ENCODE peak calls at places on chromosomes 1 and 21, in four cellular contexts. Z, D, O and X are unnamed samples.

GRCh38 chr1:10694274-10694632 is 102.2 kb downstream of the CASZ1 start:
- DNase-seq in Z (peak), D (peak), O (no peak), X (no peak)

GRCh38 chr1:92487078-92487605 is 417 bp upstream of the GFI1 start:
- DNase-seq in Z (no peak), D (no peak), O (no peak), X (no peak)

GRCh38 chr1:228336308-228337030 is 70.2 kb downstream of the TRIM11 start:
- DNase-seq in Z (no peak), D (no peak), O (no peak), X (no peak)

GRCh38 chr1:201578008-201578888 is 39.3 kb downstream of the NAV1 start:
- DNase-seq in Z (no peak), D (no peak), O (no peak), X (no peak)

GRCh38 chr1:54337034-54337433 is 69.2 kb downstream of the SSBP3 start:
- DNase-seq in Z (no peak), D (no peak), O (no peak), X (no peak)

GRCh38 chr1:116521186-116521585 is 49.6 kb downstream of the CD58 start:
- DNase-seq in Z (no peak), D (no peak), O (peak), X (peak)

GRCh38 chr1:10622896-10623295 is 148.1 kb downstream of the PEX14 start:
- DNase-seq in Z (no peak), D (no peak), O (no peak), X (no peak)

GRCh38 chr1:200660719-200661118 is 9.0 kb downstream of the DDX59 start:
- DNase-seq in Z (no peak), D (no peak), O (no peak), X (no peak)

GRCh38 chr1:171983584-171983983 is 142.3 kb downstream of the DNM3 start:
- DNase-seq in Z (peak), D (no peak), O (no peak), X (peak)

GRCh38 chr1:205538211-205538840 is 33.9 kb downstream of the CDK18 start:
- DNase-seq in Z (no peak), D (peak), O (no peak), X (peak)

GRCh38 chr1:81340258-81340657 is 460.5 kb upstream of the ADGRL2 start:
- DNase-seq in Z (no peak), D (no peak), O (no peak), X (no peak)

GRCh38 chr21:41663805-41664788 is 102.8 kb downstream of the RIPK4 start:
- DNase-seq in Z (peak), D (no peak), O (no peak), X (no peak)

GRCh38 chr1:39158330-39159086 is 46.0 kb upstream of the MACF1 start:
- DNase-seq in Z (peak), D (peak), O (no peak), X (no peak)

GRCh38 chr21:27429612-27430361 is 462.9 kb upstream of the ADAMTS5 start:
- DNase-seq in Z (no peak), D (no peak), O (peak), X (peak)

GRCh38 chr1:165898837-165899236 is 71.4 kb downstream of the UCK2 start:
- DNase-seq in Z (peak), D (no peak), O (peak), X (peak)

GRCh38 chr1:156421939-156422601 is 53.1 kb downstream of the RHBG start:
- DNase-seq in Z (no peak), D (peak), O (no peak), X (no peak)

GRCh38 chr1:246142320-246142893 is 364.7 kb downstream of the SMYD3 start:
- DNase-seq in Z (peak), D (no peak), O (peak), X (peak)

GRCh38 chr1:34362949-34363348 is 186.2 kb downstream of the C1orf94 start:
- DNase-seq in Z (no peak), D (no peak), O (no peak), X (no peak)

GRCh38 chr1:21294266-21295058 is 4.2 kb upstream of the ECE1 start:
- DNase-seq in Z (no peak), D (no peak), O (no peak), X (no peak)

GRCh38 chr1:222417264-222417663 is 130.6 kb downstream of the HHIPL2 start:
- DNase-seq in Z (no peak), D (no peak), O (no peak), X (no peak)

GRCh38 chr1:154621875-154622274 is 13.9 kb upstream of the ADAR start:
- DNase-seq in Z (no peak), D (no peak), O (no peak), X (no peak)

GRCh38 chr1:210269981-210270380 is 37.4 kb downstream of the SERTAD4 start:
- DNase-seq in Z (no peak), D (no peak), O (no peak), X (no peak)

GRCh38 chr1:223708001-223708359 is 4.4 kb upstream of the CAPN2 start:
- DNase-seq in Z (peak), D (no peak), O (no peak), X (no peak)

GRCh38 chr21:42062543-42063022 is 8.5 kb upstream of the UMODL1 start:
- DNase-seq in Z (no peak), D (no peak), O (no peak), X (no peak)

GRCh38 chr1:15426492-15427279 is 11.6 kb upstream of the CTRC start:
- DNase-seq in Z (peak), D (no peak), O (no peak), X (no peak)

DNA sequence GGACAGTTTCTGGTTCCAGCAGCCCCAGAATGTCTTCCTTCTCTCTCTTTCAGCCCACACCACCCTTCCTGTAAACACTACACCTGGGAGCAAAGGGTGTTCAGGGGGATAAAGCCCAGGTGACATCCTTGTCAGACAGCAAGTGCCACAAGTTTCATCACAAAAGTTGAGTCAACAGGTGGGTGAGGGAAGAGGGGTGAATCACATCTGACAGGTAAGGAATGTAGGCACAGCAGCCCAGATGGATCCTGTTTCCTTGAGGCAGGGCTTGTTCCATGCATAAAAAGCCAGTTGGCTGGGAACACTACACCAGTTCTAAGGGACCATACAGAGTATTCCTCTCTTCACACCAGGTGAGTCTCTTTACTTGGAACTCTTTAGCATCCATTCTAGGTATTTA is at the start of gene SPRR1B:
- DNase-seq in Z (no peak), D (no peak), O (no peak), X (no peak)
- H3K4me3 ChIP-seq in Z (no peak), D (no peak), O (no peak), X (no peak)

DNA sequence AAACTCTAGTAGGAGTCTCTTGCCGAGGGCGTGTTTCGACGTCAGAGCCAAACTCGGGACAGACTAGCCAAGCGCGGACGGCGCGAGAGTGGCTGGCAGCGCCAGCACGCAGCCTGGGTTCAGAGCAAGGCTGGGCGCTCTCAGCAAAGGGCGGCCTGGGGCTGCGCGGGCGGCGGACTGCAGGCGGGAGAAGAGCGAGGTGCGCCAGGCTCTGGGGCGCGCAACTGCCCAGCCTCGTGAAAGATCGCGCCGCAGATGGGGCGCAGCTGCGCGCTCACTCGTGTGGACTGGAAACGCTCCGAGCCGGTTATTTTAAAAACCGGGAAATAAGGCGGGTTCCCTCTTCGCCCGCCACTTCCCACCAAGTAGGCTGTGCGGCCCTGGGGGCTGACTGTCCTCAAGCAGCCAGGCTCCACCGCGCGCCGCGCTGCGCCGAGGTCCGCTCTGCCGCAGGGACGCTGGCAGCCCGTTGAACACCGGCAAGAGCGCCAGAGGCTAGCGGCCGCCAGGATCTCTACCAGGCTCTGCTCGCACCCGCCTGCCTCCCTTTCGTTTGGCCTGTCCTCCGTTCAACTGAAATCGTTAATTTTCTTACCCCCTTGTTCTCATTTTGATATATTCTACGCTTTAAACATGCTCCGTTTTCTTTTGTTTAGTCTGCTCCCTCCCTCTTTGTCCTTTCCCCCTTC is 2.4 kb downstream of the ALX3 start:
- DNase-seq in Z (no peak), D (peak), O (no peak), X (no peak)
- H3K4me3 ChIP-seq in Z (no peak), D (peak), O (no peak), X (no peak)

DNA sequence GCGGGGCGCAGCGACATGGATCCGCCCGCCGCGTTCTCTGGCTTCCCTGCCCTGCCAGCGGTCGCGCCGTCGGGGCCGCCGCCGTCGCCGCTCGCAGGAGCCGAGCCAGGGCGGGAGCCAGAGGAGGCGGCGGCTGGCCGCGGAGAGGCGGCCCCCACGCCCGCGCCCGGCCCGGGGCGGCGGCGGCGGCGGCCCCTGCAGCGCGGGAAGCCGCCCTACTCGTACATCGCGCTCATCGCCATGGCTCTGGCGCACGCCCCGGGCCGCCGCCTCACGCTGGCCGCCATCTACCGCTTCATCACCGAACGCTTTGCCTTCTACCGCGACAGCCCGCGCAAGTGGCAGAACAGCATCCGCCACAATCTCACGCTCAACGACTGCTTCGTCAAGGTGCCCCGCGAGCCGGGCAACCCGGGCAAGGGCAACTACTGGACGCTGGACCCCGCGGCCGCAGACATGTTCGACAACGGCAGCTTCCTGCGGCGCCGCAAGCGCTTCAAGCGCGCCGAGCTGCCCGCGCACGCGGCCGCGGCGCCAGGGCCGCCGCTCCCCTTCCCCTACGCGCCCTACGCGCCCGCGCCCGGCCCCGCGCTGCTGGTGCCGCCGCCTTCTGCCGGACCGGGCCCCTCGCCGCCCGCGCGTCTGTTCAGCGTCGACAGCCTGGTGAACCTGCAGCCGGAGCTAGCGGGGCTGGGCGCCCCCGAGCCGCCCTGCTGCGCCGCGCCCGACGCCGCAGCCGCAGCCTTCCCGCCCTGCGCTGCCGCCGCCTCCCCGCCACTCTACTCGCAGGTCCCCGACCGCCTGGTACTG is 439 bp downstream of the FOXE3 start:
- DNase-seq in Z (no peak), D (peak), O (no peak), X (no peak)
- H3K4me3 ChIP-seq in Z (peak), D (peak), O (peak), X (peak)

GRCh38 chr21:39196838-39197237 is 13.6 kb upstream of the PSMG1 start:
- DNase-seq in Z (no peak), D (no peak), O (no peak), X (no peak)

GRCh38 chr21:39193380-39193779 is 10.1 kb upstream of the PSMG1 start:
- DNase-seq in Z (no peak), D (no peak), O (no peak), X (no peak)

GRCh38 chr21:39196310-39196709 is 13.1 kb upstream of the PSMG1 start:
- DNase-seq in Z (no peak), D (no peak), O (no peak), X (no peak)

DNA sequence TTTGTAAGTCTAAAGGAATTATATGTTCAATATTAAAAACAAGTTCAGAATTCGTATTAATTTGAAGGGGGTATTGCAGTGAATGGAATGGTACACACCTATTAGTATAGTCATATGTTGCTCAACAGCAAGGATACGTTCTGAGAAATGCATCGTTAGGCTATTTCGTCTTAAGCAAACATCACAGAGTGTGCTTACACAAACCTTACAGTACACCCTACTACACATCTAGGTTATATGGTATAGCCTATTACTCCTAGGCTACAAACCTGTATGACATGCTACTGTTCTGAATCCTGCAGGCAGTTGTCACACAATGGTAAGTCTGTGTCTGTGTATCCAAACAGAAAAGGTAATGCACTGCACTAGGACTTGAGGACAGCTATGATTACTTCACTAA is 14.2 kb upstream of the PSMG1 start:
- DNase-seq in Z (no peak), D (no peak), O (no peak), X (no peak)
- H3K4me3 ChIP-seq in Z (no peak), D (no peak), O (no peak), X (no peak)

DNA sequence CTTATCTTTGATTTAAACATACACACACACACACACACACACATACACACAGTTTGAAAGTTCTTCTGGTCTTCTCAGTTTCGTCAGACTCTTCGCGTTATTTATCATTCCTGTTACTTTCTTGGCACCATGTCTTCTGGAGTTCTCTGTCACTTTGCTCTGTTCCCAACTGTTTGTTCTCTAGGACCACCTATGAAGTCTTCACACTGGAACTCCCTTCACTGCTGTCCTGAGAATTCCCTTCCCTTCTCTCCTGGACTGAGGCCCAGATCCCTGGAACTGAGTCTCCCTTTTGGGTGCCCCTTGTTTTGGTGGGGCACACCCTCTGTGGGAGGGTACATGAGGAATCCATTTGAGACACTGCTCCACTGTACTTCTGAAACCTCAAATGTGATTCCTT is 30.5 kb downstream of the ALG14 start:
- DNase-seq in Z (no peak), D (no peak), O (no peak), X (peak)
- H3K4me3 ChIP-seq in Z (no peak), D (no peak), O (no peak), X (peak)

DNA sequence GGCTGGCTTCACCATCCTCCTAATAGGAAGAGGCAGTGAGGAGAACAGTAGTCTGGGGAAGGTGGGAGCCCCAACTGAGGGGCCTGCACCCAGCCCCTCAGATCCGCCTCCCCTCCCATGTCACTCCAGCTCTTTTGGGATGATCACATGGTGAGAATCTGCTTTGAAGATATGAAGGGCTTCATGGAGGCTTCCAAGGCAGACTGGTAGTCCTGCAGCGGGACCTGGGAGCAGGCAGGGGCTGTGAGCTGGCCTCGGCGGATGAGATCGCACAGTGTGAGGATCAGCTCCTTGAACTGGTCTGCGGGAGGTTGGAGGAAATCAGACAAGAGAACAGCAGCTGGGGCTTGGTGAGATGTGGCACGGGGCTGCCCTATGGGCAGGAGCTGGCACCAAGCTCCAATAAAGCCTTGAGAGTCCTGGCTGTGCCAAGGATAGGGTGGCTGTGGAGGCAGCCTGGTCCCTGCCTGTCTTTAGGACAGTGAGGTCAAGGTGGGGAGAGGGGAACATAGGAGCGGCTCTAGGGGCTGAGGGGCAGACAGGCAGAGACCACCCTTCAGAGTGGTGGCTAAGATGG is 12.3 kb upstream of the SRSF4 start:
- DNase-seq in Z (no peak), D (no peak), O (no peak), X (no peak)
- H3K4me3 ChIP-seq in Z (no peak), D (no peak), O (no peak), X (no peak)

GRCh38 chr1:7751174-7751573 is 19.9 kb upstream of the VAMP3 start:
- DNase-seq in Z (no peak), D (no peak), O (no peak), X (no peak)

GRCh38 chr1:7749126-7749525 is 22.0 kb upstream of the VAMP3 start:
- DNase-seq in Z (no peak), D (no peak), O (no peak), X (no peak)

GRCh38 chr1:7755448-7755847 is 15.6 kb upstream of the VAMP3 start:
- DNase-seq in Z (peak), D (peak), O (no peak), X (no peak)

GRCh38 chr1:7754234-7754633 is 16.9 kb upstream of the VAMP3 start:
- DNase-seq in Z (no peak), D (no peak), O (no peak), X (no peak)

DNA sequence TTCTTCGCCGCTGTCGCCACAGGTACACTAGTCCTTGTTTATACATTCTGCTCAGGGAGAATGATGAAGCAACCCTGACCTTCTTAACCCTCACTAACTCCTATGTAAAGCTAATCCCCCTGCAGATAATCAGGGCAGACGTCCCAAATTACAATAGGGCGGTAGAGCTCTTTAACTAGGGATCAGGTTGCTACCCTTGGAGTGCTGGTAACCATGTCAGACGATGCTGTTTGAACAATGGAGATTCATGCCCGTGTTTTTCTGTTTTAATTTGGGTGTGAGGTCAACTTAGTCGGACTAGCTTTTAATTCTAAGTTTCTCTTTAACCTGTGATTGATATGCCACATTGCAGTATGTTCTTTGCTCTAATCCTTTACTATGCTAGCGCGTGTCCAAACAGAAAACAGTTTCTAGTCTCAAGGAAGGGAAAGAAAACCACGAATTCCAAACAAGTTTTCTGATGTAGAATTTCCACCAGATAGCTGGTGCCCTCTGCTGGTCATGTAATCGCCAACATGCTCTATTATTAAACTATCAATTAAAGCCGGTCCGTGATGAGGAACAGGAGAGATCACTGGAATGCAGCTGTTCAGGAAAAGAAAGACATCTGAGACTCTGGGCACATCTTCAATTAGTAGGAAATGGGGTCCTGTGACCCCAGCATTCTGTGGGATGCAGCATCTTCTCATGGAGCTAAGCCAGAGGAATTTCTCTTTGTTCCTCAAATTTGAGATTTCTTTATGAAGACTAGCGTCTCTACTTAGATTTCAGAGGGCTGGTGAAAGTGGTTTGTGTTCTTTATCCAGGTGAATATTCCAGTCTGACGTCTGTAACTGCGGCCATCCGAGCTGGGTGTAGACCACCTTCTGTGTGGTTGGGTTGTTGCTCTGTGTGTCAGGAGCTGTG is 18.3 kb upstream of the VAMP3 start:
- DNase-seq in Z (peak), D (peak), O (peak), X (peak)
- H3K4me3 ChIP-seq in Z (peak), D (peak), O (peak), X (peak)

GRCh38 chr1:237671262-237671661 is 219.5 kb downstream of the ZP4 start:
- DNase-seq in Z (no peak), D (no peak), O (no peak), X (no peak)
- H3K4me3 ChIP-seq in Z (no peak), D (no peak), O (no peak), X (no peak)

GRCh38 chr21:36384885-36385232 is 333 bp upstream of the CHAF1B start:
- DNase-seq in Z (no peak), D (no peak), O (no peak), X (no peak)
- H3K4me3 ChIP-seq in Z (peak), D (peak), O (peak), X (peak)

GRCh38 chr21:37915516-37915915 is 741 bp downstream of the KCNJ6 start:
- DNase-seq in Z (no peak), D (peak), O (no peak), X (peak)
- H3K4me3 ChIP-seq in Z (peak), D (peak), O (peak), X (peak)